ENCODE peak calls at places on chromosomes 6 and 20, in five cellular contexts. M is IMR-90, K is glutamatergic neuron, B is endodermal cell, C is HCT116. N is an unnamed sample.
A peak's percentile ranks its signal among the peaks of the same experiment; 100 is the strongest.

GRCh38 chr6:82237013-82237412 is 10.5 kb downstream of the IBTK start:
- DNase-seq in M (no peak), K (no peak), B (no peak), C (no peak), N (peak; percentile 45)

GRCh38 chr6:30742316-30743098 is at the start of gene FLOT1:
- DNase-seq in M (peak; percentile 93), K (peak; percentile 90), B (peak; percentile 99), C (peak; percentile 94), N (peak; percentile 98)

GRCh38 chr6:87763901-87764300 is 61.9 kb upstream of the AKIRIN2 start:
- DNase-seq in M (no peak), K (no peak), B (no peak), C (no peak), N (no peak)

GRCh38 chr6:13766201-13766634 is 48.1 kb downstream of the MCUR1 start:
- DNase-seq in M (peak; percentile 53), K (no peak), B (no peak), C (peak; percentile 29), N (peak; percentile 36)

GRCh38 chr6:37060195-37060559 is 54.7 kb downstream of the FGD2 start:
- DNase-seq in M (no peak), K (no peak), B (no peak), C (no peak), N (peak; percentile 29)

GRCh38 chr20:36094497-36094896 is 60.0 kb upstream of the EPB41L1 start:
- DNase-seq in M (no peak), K (no peak), B (peak; percentile 64), C (no peak), N (peak; percentile 74)

GRCh38 chr20:32623667-32624157 is 38.6 kb upstream of the NOL4L start:
- DNase-seq in M (no peak), K (no peak), B (peak; percentile 81), C (no peak), N (no peak)

GRCh38 chr20:63658749-63659187 is 656 bp downstream of the RTEL1 start:
- DNase-seq in M (peak; percentile 40), K (no peak), B (no peak), C (no peak), N (peak; percentile 56)

GRCh38 chr6:133495205-133495903 is 254.2 kb downstream of the EYA4 start:
- DNase-seq in M (no peak), K (no peak), B (no peak), C (no peak), N (no peak)

GRCh38 chr6:87276624-87277023 is 45.8 kb upstream of the SMIM8 start:
- DNase-seq in M (no peak), K (no peak), B (no peak), C (no peak), N (no peak)

GRCh38 chr20:18066421-18067333 is 9.0 kb upstream of the OVOL2 start:
- DNase-seq in M (no peak), K (no peak), B (peak; percentile 40), C (no peak), N (no peak)

GRCh38 chr6:153231048-153231635 is 100.1 kb upstream of the RGS17 start:
- DNase-seq in M (peak; percentile 12), K (peak; percentile 85), B (peak; percentile 92), C (peak; percentile 52), N (peak; percentile 63)

GRCh38 chr6:75368151-75368779 is 83.7 kb upstream of the TMEM30A start:
- DNase-seq in M (peak; percentile 22), K (no peak), B (peak; percentile 91), C (peak; percentile 42), N (peak; percentile 41)

GRCh38 chr6:158795516-158795915 is 23.7 kb downstream of the EZR start:
- DNase-seq in M (no peak), K (no peak), B (no peak), C (no peak), N (no peak)

GRCh38 chr6:3135668-3136297 is 17.3 kb downstream of the BPHL start:
- DNase-seq in M (no peak), K (no peak), B (no peak), C (no peak), N (no peak)

GRCh38 chr20:7935027-7935551 is 5.2 kb downstream of the HAO1 start:
- DNase-seq in M (no peak), K (no peak), B (no peak), C (no peak), N (no peak)

GRCh38 chr20:56348746-56349145 is 10.0 kb upstream of the FAM210B start:
- DNase-seq in M (no peak), K (no peak), B (no peak), C (no peak), N (no peak)

GRCh38 chr6:166757226-166758135 is 130.4 kb upstream of the RPS6KA2 start:
- DNase-seq in M (peak; percentile 59), K (no peak), B (peak; percentile 76), C (no peak), N (peak; percentile 25)

GRCh38 chr6:168956141-168956838 is 297.4 kb downstream of the THBS2 start:
- DNase-seq in M (peak; percentile 33), K (no peak), B (no peak), C (no peak), N (no peak)

GRCh38 chr6:30836431-30836866 is 47.9 kb upstream of the DDR1 start:
- DNase-seq in M (peak; percentile 54), K (no peak), B (no peak), C (no peak), N (peak; percentile 84)

GRCh38 chr20:34089655-34090324 is 22.3 kb downstream of the EIF2S2 start:
- DNase-seq in M (no peak), K (no peak), B (no peak), C (no peak), N (no peak)

GRCh38 chr6:13531956-13532355 is 42.4 kb upstream of the SIRT5 start:
- DNase-seq in M (no peak), K (no peak), B (peak; percentile 75), C (no peak), N (no peak)

GRCh38 chr20:18628330-18628941 is 40.6 kb downstream of the DTD1 start:
- DNase-seq in M (no peak), K (peak; percentile 52), B (peak; percentile 90), C (no peak), N (no peak)

GRCh38 chr6:41578714-41579610 is 32.8 kb downstream of the FOXP4 start:
- DNase-seq in M (peak; percentile 33), K (peak; percentile 66), B (peak; percentile 93), C (no peak), N (no peak)

GRCh38 chr20:56580226-56580625 is 47.2 kb downstream of the FAM209B start:
- DNase-seq in M (no peak), K (no peak), B (no peak), C (no peak), N (no peak)

GRCh38 chr6:46893648-46894047 is 28.1 kb downstream of the ADGRF5 start:
- DNase-seq in M (no peak), K (no peak), B (no peak), C (no peak), N (no peak)

GRCh38 chr20:24100370-24101011 is 111.9 kb upstream of the GGTLC1 start:
- DNase-seq in M (peak; percentile 47), K (peak; percentile 68), B (peak; percentile 72), C (peak; percentile 18), N (peak; percentile 76)
- TF ChIP-seq CTCF in M (peak; percentile 58), K (peak; percentile 77), B (peak; percentile 79), C (peak; percentile 12), N (peak; percentile 96)

GRCh38 chr20:58446264-58446937 is 57.4 kb downstream of the VAPB start:
- DNase-seq in M (no peak), K (no peak), B (no peak), C (no peak), N (no peak)

GRCh38 chr20:58446938-58447265 is 57.9 kb downstream of the VAPB start:
- DNase-seq in M (no peak), K (no peak), B (no peak), C (no peak), N (no peak)

GRCh38 chr20:58449703-58450138 is 60.7 kb downstream of the VAPB start:
- DNase-seq in M (no peak), K (peak; percentile 53), B (no peak), C (no peak), N (no peak)

GRCh38 chr20:58448958-58449357 is 59.9 kb downstream of the VAPB start:
- DNase-seq in M (no peak), K (no peak), B (peak; percentile 70), C (no peak), N (no peak)

GRCh38 chr20:58447733-58448391 is 58.8 kb downstream of the VAPB start:
- DNase-seq in M (peak; percentile 58), K (peak; percentile 71), B (peak; percentile 91), C (peak; percentile 33), N (peak; percentile 73)
- TF ChIP-seq CTCF in M (peak; percentile 79), K (peak; percentile 60), B (peak; percentile 89), C (peak; percentile 55), N (peak; percentile 82)

GRCh38 chr6:130760006-130760405 is 67.2 kb upstream of the SMLR1 start:
- DNase-seq in M (peak; percentile 61), K (peak; percentile 34), B (peak; percentile 79), C (peak; percentile 44), N (peak; percentile 59)
- TF ChIP-seq CTCF in M (peak; percentile 85), K (peak; percentile 48), B (peak; percentile 92), C (peak; percentile 69), N (peak; percentile 71)

GRCh38 chr6:63571883-63572732 is at the start of the genes LOC128125822 and PTP4A1:
- DNase-seq in M (peak; percentile 98), K (peak; percentile 98), B (peak; percentile 99), C (peak; percentile 92), N (peak; percentile 99)
- TF ChIP-seq CTCF in M (peak; percentile 22), K (no peak), B (no peak), C (no peak), N (no peak)